ENCODE peak calls at places on chromosomes 3 and 15, in four cellular contexts. X is MM.1S, O is aorta, Y is OCI-LY7. K is an unnamed sample.

GRCh38 chr3:185502987-185503386 is 4.2 kb upstream of the TMEM41A start:
- DNase-seq in X (no peak), O (no peak), Y (no peak), K (no peak)

GRCh38 chr15:29596266-29596665 is 226.0 kb downstream of the TJP1 start:
- DNase-seq in X (no peak), O (no peak), Y (peak; percentile 2), K (no peak)

GRCh38 chr3:85903434-85903833 is 944.6 kb downstream of the CADM2 start:
- DNase-seq in X (no peak), O (no peak), Y (no peak), K (no peak)

GRCh38 chr3:168824107-168824506 is 728.4 kb upstream of the GOLIM4 start:
- DNase-seq in X (peak; percentile 49), O (no peak), Y (no peak), K (no peak)

GRCh38 chr3:34072297-34072696 is 273.9 kb downstream of the PDCD6IP start:
- DNase-seq in X (no peak), O (no peak), Y (no peak), K (no peak)

GRCh38 chr3:141279074-141279945 is 47.7 kb downstream of the PXYLP1 start:
- DNase-seq in X (peak; percentile 24), O (no peak), Y (peak; percentile 29), K (peak; percentile 9)

GRCh38 chr15:35757323-35757722 is 211.4 kb upstream of the DPH6 start:
- DNase-seq in X (no peak), O (no peak), Y (no peak), K (no peak)

GRCh38 chr3:48927928-48928327 is 9.3 kb downstream of the ARIH2 start:
- DNase-seq in X (no peak), O (no peak), Y (no peak), K (no peak)

GRCh38 chr3:123790254-123791072 is 93.7 kb downstream of the MYLK start:
- DNase-seq in X (no peak), O (no peak), Y (no peak), K (no peak)

GRCh38 chr15:55685292-55685691 is 57.7 kb downstream of the PRTG start:
- DNase-seq in X (no peak), O (no peak), Y (peak; percentile 1), K (no peak)

GRCh38 chr3:5731100-5731499 is 543.6 kb downstream of the EDEM1 start:
- DNase-seq in X (no peak), O (no peak), Y (peak; percentile 2), K (no peak)

GRCh38 chr3:175398676-175399075 is 539.5 kb downstream of the NAALADL2 start:
- DNase-seq in X (no peak), O (no peak), Y (no peak), K (no peak)

GRCh38 chr15:59925123-59925522 is 79.0 kb upstream of the FOXB1 start:
- DNase-seq in X (peak; percentile 68), O (no peak), Y (no peak), K (no peak)

GRCh38 chr15:38266247-38266996 is 13.8 kb downstream of the SPRED1 start:
- DNase-seq in X (no peak), O (peak; percentile 36), Y (no peak), K (no peak)

GRCh38 chr15:52689562-52689961 is 10.4 kb upstream of the ATOSA start:
- DNase-seq in X (no peak), O (no peak), Y (no peak), K (no peak)

GRCh38 chr3:131690800-131691199 is 188.0 kb upstream of the MRPL3 start:
- DNase-seq in X (no peak), O (no peak), Y (no peak), K (no peak)

GRCh38 chr3:99809565-99809964 is 8.1 kb upstream of the CMSS1 start:
- DNase-seq in X (no peak), O (no peak), Y (no peak), K (no peak)

GRCh38 chr3:114060906-114061655 is 4.5 kb downstream of the QTRT2 start:
- DNase-seq in X (no peak), O (no peak), Y (no peak), K (no peak)

GRCh38 chr3:120498947-120499346 is 48.2 kb upstream of the FSTL1 start:
- DNase-seq in X (no peak), O (no peak), Y (no peak), K (no peak)

GRCh38 chr3:127013758-127014535 is 31.0 kb downstream of the PLXNA1 start:
- DNase-seq in X (no peak), O (no peak), Y (no peak), K (no peak)

GRCh38 chr15:40310001-40310959 is 2.5 kb upstream of the PLCB2 start:
- DNase-seq in X (peak; percentile 12), O (peak; percentile 68), Y (peak; percentile 60), K (peak; percentile 58)

GRCh38 chr3:190883973-190884832 is 21.7 kb upstream of the GMNC start:
- DNase-seq in X (peak; percentile 83), O (no peak), Y (peak; percentile 67), K (no peak)

GRCh38 chr15:29090617-29091466 is 178.8 kb downstream of the NSMCE3 start:
- DNase-seq in X (no peak), O (peak; percentile 40), Y (peak; percentile 43), K (no peak)

GRCh38 chr3:58052373-58053273 is 44.4 kb downstream of the FLNB start:
- DNase-seq in X (no peak), O (peak; percentile 92), Y (no peak), K (no peak)

GRCh38 chr3:174270841-174271240 is 588.3 kb upstream of the NAALADL2 start:
- DNase-seq in X (no peak), O (no peak), Y (no peak), K (no peak)

GRCh38 chr15:52462806-52463360 is 65.8 kb downstream of the MYO5A start:
- DNase-seq in X (peak; percentile 88), O (no peak), Y (no peak), K (no peak)

GRCh38 chr15:63805993-63806980 is 27.5 kb downstream of the HERC1 start:
- DNase-seq in X (no peak), O (no peak), Y (peak; percentile 12), K (no peak)

GRCh38 chr3:150760431-150761200 is 2.4 kb downstream of the SIAH2 start:
- DNase-seq in X (peak; percentile 12), O (no peak), Y (no peak), K (no peak)

GRCh38 chr3:135216659-135217058 is 421.6 kb downstream of the EPHB1 start:
- DNase-seq in X (no peak), O (no peak), Y (no peak), K (no peak)

GRCh38 chr3:185175370-185175987 is 22.6 kb upstream of the C3orf70 start:
- DNase-seq in X (peak; percentile 72), O (peak; percentile 53), Y (no peak), K (no peak)

GRCh38 chr15:93072440-93073394 is 16.3 kb downstream of the RGMA start:
- DNase-seq in X (no peak), O (peak; percentile 87), Y (no peak), K (no peak)

GRCh38 chr3:162538466-162538865 is 1041.9 kb downstream of the OTOL1 start:
- DNase-seq in X (no peak), O (no peak), Y (no peak), K (no peak)

GRCh38 chr3:17039579-17039978 is 154.8 kb downstream of the PLCL2 start:
- DNase-seq in X (no peak), O (no peak), Y (no peak), K (no peak)

GRCh38 chr3:154904328-154904727 is 175.8 kb upstream of the MME start:
- DNase-seq in X (peak; percentile 51), O (no peak), Y (peak; percentile 66), K (peak; percentile 33)

GRCh38 chr3:6799264-6799915 is 61.5 kb upstream of the GRM7 start:
- DNase-seq in X (peak; percentile 36), O (no peak), Y (peak; percentile 75), K (no peak)

DNA sequence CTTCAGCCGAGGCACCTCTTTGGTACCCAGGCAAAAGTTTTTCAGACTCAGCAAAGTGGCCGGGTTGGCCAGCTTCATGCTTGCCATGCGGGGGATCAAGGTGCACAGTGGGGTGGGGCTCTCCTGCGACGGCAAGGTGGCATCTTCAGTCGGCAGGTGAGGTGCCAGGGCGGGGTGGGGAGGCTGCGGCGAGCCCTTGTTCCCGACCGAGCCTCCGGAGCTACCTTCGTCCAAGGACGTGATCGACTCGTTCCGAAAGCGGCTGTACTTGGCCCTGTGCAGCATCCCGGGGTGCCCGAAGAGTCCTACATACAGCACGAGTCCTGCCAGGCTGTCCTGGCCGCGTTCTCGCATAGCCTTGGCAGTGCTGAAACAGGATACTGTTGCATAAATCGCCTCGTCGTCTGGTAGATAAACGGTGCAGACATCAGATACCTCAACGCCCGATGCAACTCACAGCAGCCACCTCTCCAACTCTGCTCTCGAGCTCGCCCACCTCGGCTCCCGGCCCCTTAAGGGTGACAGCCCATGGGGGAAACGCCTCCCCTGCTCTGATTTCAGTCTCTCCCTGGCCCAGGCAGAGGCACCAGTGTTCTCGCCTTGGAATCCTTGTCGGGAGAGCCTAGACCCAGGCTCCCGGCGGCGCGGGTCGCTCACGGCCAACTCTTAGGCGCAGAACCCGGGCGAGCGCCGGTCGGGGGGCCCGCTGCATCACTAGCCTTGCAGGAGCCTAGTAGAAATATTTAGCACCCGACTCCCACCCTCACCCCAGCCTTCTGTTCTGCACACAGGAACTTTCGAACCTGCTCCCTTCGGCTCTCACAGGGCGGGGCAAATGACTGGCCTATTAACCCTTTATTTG is 826 bp downstream of the SHC4 start:
- DNase-seq in X (no peak), O (peak; percentile 58), Y (no peak), K (no peak)
- H3K4me3 ChIP-seq in X (peak overlapping the region; percentile 39), O (peak overlapping the region; percentile 27), Y (no peak overlapping the region), K (peak overlapping the region; percentile 55)

GRCh38 chr3:42019953-42020260 is 58.0 kb upstream of the ULK4 start:
- DNase-seq in X (no peak), O (no peak), Y (no peak), K (no peak)
- H3K4me1 ChIP-seq in X (peaks cover 19% of the 10 kb centered on the region), O (no peaks in the 10 kb centered on the region), Y (peaks cover 88% of the 10 kb centered on the region), K (peaks cover 4% of the 10 kb centered on the region)

GRCh38 chr3:96931491-96931890 is 117.1 kb downstream of the EPHA6 start:
- DNase-seq in X (no peak), O (no peak), Y (no peak), K (no peak)
- H3K4me3 ChIP-seq in X (no peak overlapping the region), O (no peak overlapping the region), Y (no peak overlapping the region), K (no peak overlapping the region)

GRCh38 chr15:89101302-89102191 is 13.3 kb downstream of the ABHD2 start:
- DNase-seq in X (no peak), O (peak; percentile 88), Y (no peak), K (no peak)

GRCh38 chr15:89105147-89105546 is 16.9 kb downstream of the ABHD2 start:
- DNase-seq in X (no peak), O (no peak), Y (no peak), K (no peak)

GRCh38 chr15:89104172-89104564 is 15.9 kb downstream of the ABHD2 start:
- DNase-seq in X (peak; percentile 49), O (no peak), Y (no peak), K (no peak)

GRCh38 chr15:89106200-89106599 is 17.9 kb downstream of the ABHD2 start:
- DNase-seq in X (no peak), O (no peak), Y (no peak), K (no peak)

GRCh38 chr15:89103481-89104171 is 15.4 kb downstream of the ABHD2 start:
- DNase-seq in X (no peak), O (no peak), Y (no peak), K (no peak)
- H3K4me1 ChIP-seq in X (peaks cover 58% of the 10 kb centered on the region), O (peaks cover 12% of the 10 kb centered on the region), Y (no peaks in the 10 kb centered on the region), K (no peaks in the 10 kb centered on the region)

GRCh38 chr15:70474682-70475438 is 288.5 kb downstream of the UACA start:
- DNase-seq in X (no peak), O (peak; percentile 96), Y (no peak), K (no peak)
- H3K4me3 ChIP-seq in X (no peak overlapping the region), O (no peak overlapping the region), Y (no peak overlapping the region), K (no peak overlapping the region)

GRCh38 chr3:56990295-56991015 is 70.0 kb upstream of the SPATA12 start:
- DNase-seq in X (no peak), O (no peak), Y (no peak), K (no peak)
- H3K4me1 ChIP-seq in X (no peaks in the 10 kb centered on the region), O (no peaks in the 10 kb centered on the region), Y (peaks cover 45% of the 10 kb centered on the region), K (peaks cover 2% of the 10 kb centered on the region)

K was measured in iPS DF 6.9.